ENCODE peak calls at places on chromosomes 16 and 17, in four cellular contexts. U, N, B and A are unnamed samples.

GRCh38 chr17:5473906-5474305 is 5.1 kb upstream of the DHX33 start:
- DNase-seq in B (no peak), U (no peak), N (no peak), A (no peak)

GRCh38 chr17:44961921-44962350 is 6.2 kb downstream of the C1QL1 start:
- DNase-seq in B (peak), U (no peak), N (no peak), A (no peak)

GRCh38 chr16:13307255-13307654 is 405.9 kb downstream of the SHISA9 start:
- DNase-seq in N (no peak), U (no peak), B (no peak), A (no peak)

GRCh38 chr17:40534431-40535189 is 30.7 kb downstream of the CCR7 start:
- DNase-seq in N (no peak), U (no peak), B (peak), A (no peak)

GRCh38 chr17:2251098-2251497 is 52.5 kb downstream of the SMG6 start:
- DNase-seq in B (no peak), U (no peak), N (no peak), A (no peak)

GRCh38 chr17:79765708-79766107 is 12.2 kb upstream of the CBX2 start:
- DNase-seq in N (no peak), B (no peak), U (no peak), A (no peak)

GRCh38 chr16:9992441-9992840 is 189.8 kb downstream of the GRIN2A start:
- DNase-seq in U (no peak), B (no peak), N (no peak), A (no peak)

GRCh38 chr16:5526826-5527225 is 429.2 kb upstream of the EEF2KMT start:
- DNase-seq in N (no peak), B (no peak), U (no peak), A (no peak)

GRCh38 chr16:72590179-72590937 is 418.4 kb upstream of the PMFBP1 start:
- DNase-seq in B (no peak), U (no peak), N (peak), A (no peak)

GRCh38 chr16:67387479-67388079 is 5.7 kb downstream of the TPPP3 start:
- DNase-seq in U (no peak), B (no peak), N (no peak), A (no peak)

GRCh38 chr17:1880851-1881630 is 51.2 kb downstream of the RPA1 start:
- DNase-seq in U (no peak), B (no peak), N (no peak), A (no peak)

GRCh38 chr16:82082543-82083244 is 47.6 kb downstream of the HSD17B2 start:
- DNase-seq in B (no peak), N (no peak), U (no peak), A (no peak)

GRCh38 chr16:68640972-68641371 is 4.1 kb upstream of the CDH3 start:
- DNase-seq in U (no peak), N (no peak), B (no peak), A (no peak)

GRCh38 chr16:49513040-49513439 is 139.4 kb downstream of the C16orf78 start:
- DNase-seq in B (peak), N (no peak), U (no peak), A (no peak)

GRCh38 chr17:17784599-17785264 is 52.1 kb downstream of the SREBF1 start:
- DNase-seq in B (peak), U (no peak), N (no peak), A (no peak)

GRCh38 chr17:74359916-74360315 is 1.8 kb downstream of the BTBD17 start:
- DNase-seq in N (no peak), B (no peak), U (no peak), A (no peak)

GRCh38 chr17:77778636-77779524 is 179.6 kb upstream of the TNRC6C start:
- DNase-seq in U (no peak), N (no peak), B (no peak), A (no peak)

GRCh38 chr16:31000671-31001382 is 9.6 kb downstream of the STX1B start:
- DNase-seq in B (no peak), N (no peak), U (no peak), A (no peak)

GRCh38 chr16:70660672-70661350 is 14.5 kb downstream of the IL34 start:
- DNase-seq in N (no peak), U (no peak), B (no peak), A (no peak)

GRCh38 chr17:82875418-82875856 is 35.6 kb upstream of the ZNF750 start:
- DNase-seq in N (no peak), U (no peak), B (no peak), A (no peak)

GRCh38 chr17:74037320-74037719 is 166.2 kb upstream of the RPL38 start:
- DNase-seq in N (no peak), B (peak), U (no peak), A (no peak)

GRCh38 chr16:734981-735881 is 5.6 kb downstream of the CIAO3 start:
- DNase-seq in U (no peak), B (no peak), N (no peak), A (no peak)

GRCh38 chr16:732936-733335 is 6.0 kb downstream of the HAGHL start:
- DNase-seq in B (no peak), N (no peak), U (no peak), A (no peak)

GRCh38 chr16:734208-734980 is 6.4 kb downstream of the CIAO3 start:
- DNase-seq in U (no peak), N (no peak), B (no peak), A (no peak)

GRCh38 chr16:732332-732731 is 5.4 kb downstream of the HAGHL start:
- DNase-seq in N (no peak), U (no peak), B (no peak), A (no peak)

GRCh38 chr16:733382-734207 is 6.7 kb downstream of the HAGHL start:
- DNase-seq in N (no peak), U (no peak), B (peak), A (no peak)
- TF ChIP-seq SPI1 in N (no peak), U (no peak), B (no peak), A (no peak)

DNA sequence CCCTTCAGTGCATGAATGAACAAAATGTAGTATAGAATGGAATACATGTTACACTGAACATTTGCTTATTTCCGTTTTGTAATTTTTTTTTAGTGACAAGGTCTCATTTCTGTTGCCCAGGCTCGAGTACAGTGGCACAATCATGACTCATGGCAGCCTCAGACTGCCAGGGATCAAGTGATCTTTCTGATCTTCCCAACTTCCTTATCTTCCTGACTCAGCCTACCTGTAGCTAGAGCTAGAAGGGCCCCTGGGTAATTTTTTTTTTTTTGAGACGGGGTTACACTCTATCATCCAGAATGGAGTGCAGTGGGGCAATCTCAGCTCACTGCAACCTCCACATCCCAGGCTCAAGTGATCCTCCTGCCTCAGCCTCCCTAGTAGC is 7.4 kb upstream of the SLX4 start:
- DNase-seq in N (no peak), B (peak), U (peak), A (no peak)
- TF ChIP-seq SPI1 in N (no peak), B (no peak), U (no peak), A (no peak)

DNA sequence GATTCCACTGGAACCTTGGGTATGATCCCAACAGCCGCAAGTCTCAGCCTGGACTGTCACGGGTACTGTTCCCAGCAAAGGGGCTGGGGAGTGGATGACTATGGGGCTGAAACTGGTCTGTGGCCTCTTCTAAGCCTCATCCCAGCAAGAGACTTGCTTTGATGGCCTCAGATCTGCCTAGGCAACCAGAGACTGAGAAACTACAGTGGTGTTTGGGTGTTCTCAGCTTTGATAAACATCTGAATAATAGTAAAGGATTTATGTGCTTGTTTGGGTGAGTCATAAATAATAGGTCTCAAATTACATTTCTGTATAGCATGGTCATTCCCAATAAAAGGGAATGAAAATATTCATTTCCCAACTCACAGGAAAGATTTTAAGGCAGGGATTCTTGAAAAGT is 30.2 kb upstream of the ULK2 start:
- DNase-seq in B (no peak), U (no peak), N (no peak), A (no peak)
- TF ChIP-seq SPI1 in B (no peak), U (no peak), N (no peak), A (no peak)

GRCh38 chr17:76723812-76724211 is 2.6 kb downstream of the JMJD6 start:
- DNase-seq in N (no peak), B (no peak), U (no peak), A (no peak)

GRCh38 chr17:76726231-76726765 is at the start of gene JMJD6:
- DNase-seq in U (peak), B (peak), N (peak), A (peak)

GRCh38 chr17:76725580-76726230 is 701 bp downstream of the JMJD6 start:
- DNase-seq in B (peak), U (no peak), N (no peak), A (peak)

GRCh38 chr17:76727745-76728456 is 1.3 kb downstream of the METTL23 start:
- DNase-seq in U (no peak), B (peak), N (peak), A (no peak)

DNA sequence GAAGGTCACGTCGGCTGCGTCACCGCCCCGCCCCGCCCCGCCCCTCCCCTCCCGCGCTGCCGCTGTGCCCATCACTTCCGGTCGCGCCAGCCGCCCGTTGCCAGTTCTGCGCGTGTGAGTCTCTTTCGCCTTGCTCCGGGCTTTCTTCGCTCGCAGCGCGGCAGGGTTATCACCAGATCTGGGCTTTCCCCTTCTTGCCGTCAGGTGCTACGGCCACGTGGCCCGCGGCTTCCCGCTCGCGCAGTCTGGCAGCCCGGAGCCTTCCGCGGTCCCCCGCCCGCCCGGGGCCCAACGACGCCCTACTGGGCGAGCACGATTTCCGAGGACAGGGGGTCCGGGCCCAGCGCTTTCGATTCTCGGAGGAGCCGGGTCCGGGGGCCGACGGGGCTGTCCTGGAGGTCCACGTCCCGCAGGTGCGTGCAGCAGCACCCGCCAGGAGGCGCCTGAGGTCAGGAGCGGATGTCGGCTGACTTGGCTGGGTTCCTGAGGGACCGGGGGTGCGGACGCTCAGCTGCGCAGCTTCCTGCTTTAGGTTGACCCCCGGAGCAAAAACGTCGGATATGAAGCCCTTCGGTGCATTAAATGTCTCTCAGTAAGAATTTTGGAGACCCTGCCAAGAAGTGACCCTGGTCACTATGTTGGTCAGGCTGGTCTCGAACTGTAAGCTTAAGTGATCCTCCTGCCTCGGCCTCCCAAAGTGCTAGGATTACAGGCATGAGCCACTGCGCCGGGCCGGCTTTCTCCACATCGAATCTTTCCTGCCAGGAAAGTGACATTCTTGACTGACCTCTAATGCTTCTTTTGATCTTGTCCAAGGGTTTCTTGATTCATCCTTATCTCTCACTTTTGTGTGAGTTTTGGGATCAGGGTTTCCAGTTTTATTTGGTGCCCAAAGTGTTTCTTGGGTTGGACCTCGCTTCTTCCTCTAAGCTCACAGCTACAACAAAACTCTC is at the start of gene METTL23:
- DNase-seq in U (no peak), B (peak), N (no peak), A (peak)
- TF ChIP-seq SPI1 in U (no peak), B (no peak), N (no peak), A (no peak)

GRCh38 chr17:75853410-75853809 is 1.7 kb downstream of the WBP2 start:
- DNase-seq in N (no peak), U (no peak), B (no peak), A (no peak)
- TF ChIP-seq SPI1 in N (no peak), U (no peak), B (no peak), A (no peak)

DNA sequence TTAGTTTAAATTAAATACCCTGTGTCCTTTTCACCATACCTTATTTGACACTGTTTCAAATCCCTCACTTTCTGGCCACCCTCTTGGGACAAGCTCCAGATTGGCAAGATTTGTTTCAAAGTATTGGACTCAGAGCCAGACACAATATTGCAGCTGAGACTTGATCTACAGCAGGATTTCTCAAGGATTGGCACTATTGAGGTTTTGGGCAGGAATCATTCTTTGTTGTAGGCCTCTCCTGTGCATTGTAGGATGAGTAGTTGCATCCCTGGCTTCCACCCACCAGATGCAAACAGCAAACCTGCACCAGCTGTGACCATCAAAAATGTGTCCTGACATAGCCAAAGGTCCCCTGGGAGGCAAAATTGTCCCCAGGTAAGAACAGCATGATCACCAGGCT is 181.2 kb downstream of the CHD9NB start:
- DNase-seq in N (no peak), U (no peak), B (no peak), A (no peak)
- TF ChIP-seq SPI1 in N (no peak), U (no peak), B (no peak), A (no peak)